ENCODE peak calls at places on chromosomes 12 and 14, in six cellular contexts. R, A, Q, P, C and S are unnamed samples.

GRCh38 chr14:22526210-22526609 is 62.8 kb downstream of the DAD1 start:
- DNase-seq in R (no peak), A (no peak), Q (no peak), P (no peak), C (no peak), S (no peak)

GRCh38 chr12:94057262-94058151 is 90.9 kb upstream of the PLXNC1 start:
- DNase-seq in R (no peak), A (no peak), Q (no peak), P (no peak), C (no peak), S (no peak)

GRCh38 chr12:10211975-10212622 is 578 bp upstream of the GABARAPL1 start:
- DNase-seq in R (no peak), A (peak; percentile 98), Q (peak; percentile 96), P (peak; percentile 99), C (peak; percentile 97), S (peak; percentile 99)

GRCh38 chr12:105706321-105706972 is 376.0 kb downstream of the C12orf75 start:
- DNase-seq in R (no peak), A (no peak), Q (no peak), P (no peak), C (no peak), S (no peak)

GRCh38 chr14:79134346-79134745 is 964.2 kb downstream of the NRXN3 start:
- DNase-seq in R (no peak), A (no peak), Q (no peak), P (no peak), C (no peak), S (no peak)

GRCh38 chr14:100297320-100298300 is 8.6 kb downstream of the SLC25A29 start:
- DNase-seq in R (peak; percentile 35), A (peak; percentile 76), Q (no peak), P (peak; percentile 86), C (peak; percentile 90), S (peak; percentile 96)

GRCh38 chr14:51242545-51243490 is 2.8 kb downstream of the TMX1 start:
- DNase-seq in R (no peak), A (no peak), Q (no peak), P (no peak), C (no peak), S (no peak)

GRCh38 chr14:73861060-73861459 is 9.4 kb downstream of the PTGR2 start:
- DNase-seq in R (no peak), A (no peak), Q (no peak), P (no peak), C (no peak), S (no peak)

GRCh38 chr12:28024231-28024995 is 51.9 kb upstream of the PTHLH start:
- DNase-seq in R (no peak), A (no peak), Q (no peak), P (no peak), C (no peak), S (no peak)

GRCh38 chr12:31835276-31835882 is 106.6 kb upstream of the AMN1 start:
- DNase-seq in R (no peak), A (no peak), Q (no peak), P (no peak), C (no peak), S (no peak)

DNA sequence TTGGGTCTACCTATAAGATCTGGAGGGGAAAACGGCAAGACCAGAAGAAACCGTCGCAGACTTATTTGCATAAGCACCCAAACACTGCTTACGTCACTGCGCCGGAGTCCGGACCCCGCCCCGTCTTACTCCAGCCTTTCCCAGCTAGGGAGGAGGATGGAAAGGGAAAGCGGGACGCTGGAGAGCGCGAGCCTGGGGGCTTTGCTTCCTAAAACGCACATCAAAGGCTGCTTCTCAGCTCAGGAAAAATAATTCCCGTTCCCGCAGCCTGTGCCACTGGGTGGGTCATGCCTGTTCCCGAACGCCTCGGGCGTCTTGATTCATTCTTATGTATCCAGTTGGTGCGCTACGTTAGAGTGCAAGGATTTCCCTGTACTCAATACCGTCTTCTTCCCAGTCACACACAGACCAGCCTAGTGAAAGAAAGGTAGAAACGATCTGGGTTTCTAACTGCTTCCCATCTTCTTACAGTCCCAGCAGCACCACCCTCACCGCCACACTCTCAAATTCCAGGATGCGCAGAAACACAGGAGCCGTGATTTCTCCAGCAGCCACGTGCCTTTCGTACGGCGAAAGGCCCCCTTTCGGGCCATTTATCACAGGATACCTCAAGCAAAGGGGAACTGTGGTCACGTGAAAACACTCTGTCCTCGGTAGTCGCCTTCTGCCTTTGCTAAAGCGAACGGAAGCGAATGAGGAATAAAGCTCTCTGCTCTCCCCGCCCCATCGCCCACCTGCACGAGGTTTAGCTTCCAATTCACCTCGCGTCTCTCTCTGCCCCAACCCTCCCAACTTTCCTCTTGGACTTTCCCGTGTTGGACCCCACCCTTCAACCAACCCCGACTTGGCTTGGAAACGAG is 1.0 kb downstream of the SLC6A15 start:
- DNase-seq in R (no peak), A (no peak), Q (no peak), P (peak; percentile 72), C (no peak), S (no peak)
- H3K27me3 ChIP-seq in R (peaks cover 13% of the 10 kb centered on the region), A (peaks cover 61% of the 10 kb centered on the region), Q (no peaks in the 10 kb centered on the region), P (peaks cover 44% of the 10 kb centered on the region), C (peaks cover 32% of the 10 kb centered on the region), S (peaks cover 23% of the 10 kb centered on the region)

DNA sequence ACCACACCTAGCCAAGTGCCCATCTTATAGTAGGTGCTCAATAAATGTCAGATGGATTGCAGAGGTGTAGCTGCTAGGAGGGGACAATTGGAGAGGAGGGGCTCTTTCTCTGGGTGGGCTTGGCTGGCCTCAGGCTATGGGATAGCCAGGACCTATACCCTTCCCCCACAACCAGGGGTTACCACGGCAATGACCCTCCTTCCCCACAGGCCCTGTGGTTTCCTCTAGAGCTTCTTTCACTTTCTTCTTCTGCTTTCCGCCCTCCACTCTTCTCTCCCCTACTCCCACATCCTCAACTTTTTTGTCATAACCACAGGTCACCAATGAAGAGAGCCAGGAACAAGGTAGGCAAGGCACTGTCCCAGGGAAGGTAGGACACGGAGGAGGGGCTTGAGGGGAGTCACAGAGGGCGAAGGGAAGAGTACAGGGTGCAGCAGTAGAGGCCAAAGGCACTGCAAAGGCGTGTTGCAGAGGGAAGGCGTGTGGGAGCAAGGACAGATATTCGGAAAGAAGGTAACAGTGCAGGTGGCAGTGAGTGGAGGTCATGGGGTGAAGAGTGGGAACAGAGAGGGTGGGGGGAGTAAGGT is 1.9 kb upstream of the ITGB7 start:
- DNase-seq in R (no peak), A (no peak), Q (no peak), P (peak; percentile 49), C (peak; percentile 87), S (no peak)
- TF ChIP-seq POLR2AphosphoS5 in R (no peak), A (no peak), Q (no peak), P (no peak), C (peak; percentile 69), S (no peak)

GRCh38 chr14:77786148-77786547 is 13.8 kb upstream of the ADCK1 start:
- DNase-seq in R (no peak), A (no peak), Q (no peak), P (no peak), C (no peak), S (no peak)
- H3K27me3 ChIP-seq in R (no peaks in the 10 kb centered on the region), A (peaks cover 8% of the 10 kb centered on the region), Q (no peaks in the 10 kb centered on the region), P (no peaks in the 10 kb centered on the region), C (no peaks in the 10 kb centered on the region), S (no peaks in the 10 kb centered on the region)

GRCh38 chr14:75125617-75126016 is 1.2 kb downstream of the NEK9 start:
- DNase-seq in R (no peak), A (no peak), Q (no peak), P (no peak), C (no peak), S (no peak)

GRCh38 chr14:75126679-75127473 is at the start of gene NEK9:
- DNase-seq in R (peak; percentile 45), A (peak; percentile 91), Q (peak; percentile 83), P (peak; percentile 95), C (peak; percentile 97), S (peak; percentile 95)

GRCh38 chr14:75121559-75121958 is 5.3 kb downstream of the NEK9 start:
- DNase-seq in R (no peak), A (no peak), Q (no peak), P (no peak), C (no peak), S (no peak)

GRCh38 chr14:75126121-75126544 is 715 bp downstream of the NEK9 start:
- DNase-seq in R (no peak), A (no peak), Q (no peak), P (no peak), C (no peak), S (no peak)

GRCh38 chr14:75123991-75124390 is 2.9 kb downstream of the NEK9 start:
- DNase-seq in R (no peak), A (no peak), Q (peak; percentile 46), P (no peak), C (no peak), S (no peak)
- TF ChIP-seq POLR2AphosphoS5 in R (no peak), A (peak; percentile 4), Q (peak; percentile 38), P (no peak), C (peak; percentile 70), S (peak; percentile 58)

GRCh38 chr14:95323361-95323760 is 3.7 kb upstream of the CLMN start:
- DNase-seq in R (no peak), A (no peak), Q (no peak), P (no peak), C (no peak), S (no peak)
- H3K27me3 ChIP-seq in R (no peaks in the 10 kb centered on the region), A (peaks cover 9% of the 10 kb centered on the region), Q (no peaks in the 10 kb centered on the region), P (no peaks in the 10 kb centered on the region), C (no peaks in the 10 kb centered on the region), S (no peaks in the 10 kb centered on the region)

DNA sequence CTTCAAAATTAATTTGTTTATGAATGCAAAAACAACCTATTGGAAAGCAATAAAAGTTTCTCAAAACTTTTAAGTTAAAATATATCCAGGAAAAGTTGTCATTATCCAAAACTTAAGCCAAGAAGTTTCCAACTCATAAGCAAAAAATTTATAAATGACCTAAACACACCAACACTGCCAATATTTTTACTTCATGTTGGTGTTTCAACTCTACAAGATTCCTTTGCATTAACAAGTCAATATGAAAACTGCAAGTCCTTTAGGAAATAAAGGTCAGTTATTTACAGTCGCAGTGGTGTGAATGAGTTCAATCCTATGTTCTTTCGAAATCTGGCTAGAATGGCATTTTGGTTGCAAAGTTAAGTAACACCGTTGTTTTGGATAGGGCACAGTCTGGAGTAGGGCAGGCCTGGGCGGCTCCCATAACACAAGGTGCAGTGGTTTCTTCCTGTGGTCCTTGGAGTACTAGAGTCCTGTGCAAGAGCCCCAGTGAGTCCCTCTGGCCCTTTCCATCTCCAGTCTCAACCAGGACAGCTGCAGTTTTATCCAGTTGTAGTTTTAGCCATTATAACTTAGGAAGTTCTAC is 151.4 kb downstream of the MED13L start:
- DNase-seq in R (no peak), A (no peak), Q (no peak), P (no peak), C (no peak), S (no peak)
- TF ChIP-seq POLR2AphosphoS5 in R (no peak), A (no peak), Q (no peak), P (no peak), C (no peak), S (no peak)

DNA sequence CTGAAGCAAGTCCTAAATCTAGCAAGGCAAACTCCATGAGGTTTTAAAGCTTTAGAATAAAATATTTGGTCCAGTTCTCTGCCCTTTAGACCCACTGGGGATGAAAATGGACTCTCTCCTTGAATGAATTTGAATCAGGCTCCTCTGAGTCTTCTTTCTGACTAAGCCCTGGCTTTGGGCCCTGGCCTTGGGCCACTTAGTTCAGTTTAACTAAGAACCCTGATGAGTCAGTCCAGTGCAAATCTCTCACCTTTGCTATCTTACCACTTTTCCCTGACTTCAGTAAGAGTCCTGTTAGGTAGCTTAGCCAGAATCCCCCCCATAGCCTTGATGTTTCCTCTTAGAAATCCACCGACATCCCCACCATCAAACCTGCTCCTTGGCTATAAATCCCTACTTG is 427.5 kb downstream of the SNAPC1 start:
- DNase-seq in R (no peak), A (no peak), Q (no peak), P (no peak), C (no peak), S (no peak)
- H3K27me3 ChIP-seq in R (no peaks in the 10 kb centered on the region), A (peaks cover 5% of the 10 kb centered on the region), Q (no peaks in the 10 kb centered on the region), P (no peaks in the 10 kb centered on the region), C (no peaks in the 10 kb centered on the region), S (no peaks in the 10 kb centered on the region)